ENCODE peak calls at places on chromosomes 16 and 17, in four cellular contexts. One of them, this sample, is unnamed.

GRCh38 chr17:1931759-1932579 is 93.2 kb downstream of the RTN4RL1 start:
- DNase-seq in endothelial cell: no peak
- DNase-seq in A549: no peak
- DNase-seq in body of pancreas: peak
- DNase-seq in this sample: no peak

GRCh38 chr16:2852003-2852730 is 5.8 kb downstream of the PRSS22 start:
- DNase-seq in endothelial cell: no peak
- DNase-seq in A549: no peak
- DNase-seq in body of pancreas: no peak
- DNase-seq in this sample: no peak

GRCh38 chr17:72588961-72589360 is 468.1 kb downstream of the SOX9 start:
- DNase-seq in endothelial cell: no peak
- DNase-seq in A549: peak
- DNase-seq in body of pancreas: peak
- DNase-seq in this sample: peak

GRCh38 chr17:74972107-74972972 is at the start of gene HID1:
- DNase-seq in endothelial cell: peak
- DNase-seq in A549: peak
- DNase-seq in body of pancreas: peak
- DNase-seq in this sample: peak

GRCh38 chr16:87850009-87851006 is 19.0 kb downstream of the SLC7A5 start:
- DNase-seq in endothelial cell: peak
- DNase-seq in A549: no peak
- DNase-seq in body of pancreas: peak
- DNase-seq in this sample: peak

GRCh38 chr17:19384723-19385391 is 2.1 kb downstream of the MFAP4 start:
- DNase-seq in endothelial cell: no peak
- DNase-seq in A549: no peak
- DNase-seq in body of pancreas: no peak
- DNase-seq in this sample: no peak

GRCh38 chr17:40539711-40540411 is 25.4 kb downstream of the CCR7 start:
- DNase-seq in endothelial cell: no peak
- DNase-seq in A549: no peak
- DNase-seq in body of pancreas: no peak
- DNase-seq in this sample: no peak

GRCh38 chr16:11742041-11742535 is 569 bp downstream of the TXNDC11 start:
- DNase-seq in endothelial cell: peak
- DNase-seq in A549: peak
- DNase-seq in body of pancreas: peak
- DNase-seq in this sample: peak

GRCh38 chr16:84194470-84195200 is 3.7 kb downstream of the ADAD2 start:
- DNase-seq in endothelial cell: no peak
- DNase-seq in A549: no peak
- DNase-seq in body of pancreas: no peak
- DNase-seq in this sample: no peak

GRCh38 chr17:7916799-7917198 is 710 bp upstream of the RNF227 start:
- DNase-seq in endothelial cell: no peak
- DNase-seq in A549: no peak
- DNase-seq in body of pancreas: no peak
- DNase-seq in this sample: no peak

GRCh38 chr16:49800876-49801275 is 55.0 kb downstream of the ZNF423 start:
- DNase-seq in endothelial cell: no peak
- DNase-seq in A549: no peak
- DNase-seq in body of pancreas: no peak
- DNase-seq in this sample: no peak
- TF ChIP-seq CTCF in endothelial cell: no peak
- TF ChIP-seq CTCF in A549: no peak
- TF ChIP-seq CTCF in body of pancreas: no peak
- TF ChIP-seq CTCF in this sample: no peak

GRCh38 chr17:42187833-42188232 is 2.6 kb upstream of the HCRT start:
- DNase-seq in endothelial cell: no peak
- DNase-seq in A549: no peak
- DNase-seq in body of pancreas: no peak
- DNase-seq in this sample: no peak

GRCh38 chr17:42191209-42191608 is 3.1 kb downstream of the GHDC start:
- DNase-seq in endothelial cell: no peak
- DNase-seq in A549: no peak
- DNase-seq in body of pancreas: no peak
- DNase-seq in this sample: no peak

GRCh38 chr17:42190491-42191180 is 3.7 kb downstream of the GHDC start:
- DNase-seq in endothelial cell: no peak
- DNase-seq in A549: no peak
- DNase-seq in body of pancreas: no peak
- DNase-seq in this sample: no peak

GRCh38 chr17:42189651-42189965 is 4.4 kb upstream of the HCRT start:
- DNase-seq in endothelial cell: no peak
- DNase-seq in A549: no peak
- DNase-seq in body of pancreas: no peak
- DNase-seq in this sample: no peak

GRCh38 chr17:42188749-42189650 is 3.7 kb upstream of the HCRT start:
- DNase-seq in endothelial cell: no peak
- DNase-seq in A549: no peak
- DNase-seq in body of pancreas: no peak
- DNase-seq in this sample: no peak
- TF ChIP-seq CTCF in endothelial cell: no peak
- TF ChIP-seq CTCF in A549: no peak
- TF ChIP-seq CTCF in body of pancreas: no peak
- TF ChIP-seq CTCF in this sample: no peak

GRCh38 chr17:3735515-3735914 is 11.8 kb downstream of the HASPIN start:
- DNase-seq in endothelial cell: no peak
- DNase-seq in A549: no peak
- DNase-seq in body of pancreas: no peak
- DNase-seq in this sample: no peak

GRCh38 chr17:3730881-3731429 is 7.3 kb downstream of the HASPIN start:
- DNase-seq in endothelial cell: no peak
- DNase-seq in A549: no peak
- DNase-seq in body of pancreas: no peak
- DNase-seq in this sample: no peak

GRCh38 chr17:3727041-3727440 is 3.3 kb downstream of the HASPIN start:
- DNase-seq in endothelial cell: no peak
- DNase-seq in A549: no peak
- DNase-seq in body of pancreas: no peak
- DNase-seq in this sample: no peak

GRCh38 chr17:3729881-3730280 is 6.2 kb downstream of the HASPIN start:
- DNase-seq in endothelial cell: no peak
- DNase-seq in A549: no peak
- DNase-seq in body of pancreas: no peak
- DNase-seq in this sample: no peak

DNA sequence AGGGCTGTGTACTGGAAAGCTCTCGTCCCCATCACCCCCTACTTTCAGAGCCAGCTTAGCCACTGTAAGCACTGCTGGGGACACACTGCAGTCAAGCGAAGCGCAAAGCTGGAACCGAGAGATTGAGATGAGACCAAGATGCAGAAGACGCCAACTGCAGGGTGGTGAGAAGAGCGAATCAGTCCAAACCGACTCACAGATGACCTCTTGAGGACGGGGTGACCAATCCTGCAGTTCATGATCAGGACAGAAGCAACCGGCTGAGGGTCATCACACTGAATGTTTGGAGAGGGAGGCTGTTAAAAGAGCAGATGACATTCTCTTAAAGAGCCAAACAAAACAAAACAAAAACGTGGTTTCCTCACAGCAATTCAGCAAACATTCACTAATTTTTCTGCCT is 8.5 kb downstream of the HASPIN start:
- DNase-seq in endothelial cell: no peak
- DNase-seq in A549: no peak
- DNase-seq in body of pancreas: no peak
- DNase-seq in this sample: no peak
- TF ChIP-seq CTCF in endothelial cell: no peak
- TF ChIP-seq CTCF in A549: no peak
- TF ChIP-seq CTCF in body of pancreas: no peak
- TF ChIP-seq CTCF in this sample: no peak

GRCh38 chr17:76371656-76372628 is 12.5 kb upstream of the SPHK1 start:
- DNase-seq in endothelial cell: no peak
- DNase-seq in A549: no peak
- DNase-seq in body of pancreas: no peak
- DNase-seq in this sample: no peak

GRCh38 chr17:76369804-76370203 is 14.6 kb upstream of the SPHK1 start:
- DNase-seq in endothelial cell: no peak
- DNase-seq in A549: no peak
- DNase-seq in body of pancreas: no peak
- DNase-seq in this sample: no peak

GRCh38 chr17:76368545-76368944 is 14.8 kb upstream of the PRPSAP1 start:
- DNase-seq in endothelial cell: no peak
- DNase-seq in A549: no peak
- DNase-seq in body of pancreas: no peak
- DNase-seq in this sample: no peak

GRCh38 chr17:76367647-76368046 is 13.9 kb upstream of the PRPSAP1 start:
- DNase-seq in endothelial cell: no peak
- DNase-seq in A549: no peak
- DNase-seq in body of pancreas: no peak
- DNase-seq in this sample: no peak

DNA sequence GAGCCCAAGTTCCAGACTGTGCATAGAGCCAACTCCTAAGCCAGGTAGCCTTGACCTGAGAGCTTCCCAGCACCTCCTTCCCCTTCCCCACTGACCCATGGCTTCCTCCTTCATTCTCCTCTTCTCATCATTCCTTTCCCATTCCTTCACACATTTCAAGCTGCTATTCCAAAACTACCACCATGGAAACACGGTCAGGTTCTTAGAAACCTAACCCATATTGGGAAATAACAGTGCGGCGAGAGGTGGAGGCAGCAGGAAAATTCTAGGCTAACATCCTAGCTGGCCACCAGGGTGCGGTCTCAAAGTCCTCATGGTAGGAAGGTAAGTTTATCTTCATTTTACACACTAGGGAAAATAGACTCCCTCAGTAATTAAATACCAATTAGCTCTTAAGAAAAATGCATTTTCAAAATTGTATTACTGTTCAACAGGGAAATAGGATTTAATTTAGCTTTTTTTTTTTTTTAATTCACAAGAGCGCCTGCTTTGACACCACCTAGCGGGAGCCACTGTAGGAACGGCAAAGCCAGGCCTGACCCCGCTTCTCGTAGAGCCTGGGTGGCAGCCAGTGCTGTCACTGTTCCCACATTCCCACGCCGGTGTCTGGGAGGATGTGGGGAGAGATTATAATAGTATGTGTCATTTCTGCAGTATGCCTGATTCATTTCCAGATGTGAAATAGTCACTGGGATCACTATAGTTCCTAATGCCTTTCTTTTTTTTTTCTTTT is 14.0 kb upstream of the SPHK1 start:
- DNase-seq in endothelial cell: no peak
- DNase-seq in A549: peak
- DNase-seq in body of pancreas: peak
- DNase-seq in this sample: peak
- TF ChIP-seq CTCF in endothelial cell: no peak
- TF ChIP-seq CTCF in A549: peak
- TF ChIP-seq CTCF in body of pancreas: peak
- TF ChIP-seq CTCF in this sample: peak